ENCODE peak calls at places on chromosomes 6 and 20, in five cellular contexts. One of them, this sample, is unnamed.

GRCh38 chr6:117976030-117976651 is 69.1 kb downstream of the SLC35F1 start:
- DNase-seq in A549: peak
- DNase-seq in K562: peak
- DNase-seq in GM12878: no peak
- DNase-seq in HepG2: peak
- DNase-seq in this sample: no peak

GRCh38 chr6:167817729-167818128 is 9.0 kb upstream of the AFDN start:
- DNase-seq in A549: no peak
- DNase-seq in K562: no peak
- DNase-seq in GM12878: no peak
- DNase-seq in HepG2: peak
- DNase-seq in this sample: no peak

GRCh38 chr20:4217349-4217761 is 202.0 kb upstream of the RNF24 start:
- DNase-seq in A549: peak
- DNase-seq in K562: peak
- DNase-seq in GM12878: no peak
- DNase-seq in HepG2: peak
- DNase-seq in this sample: no peak

GRCh38 chr20:59772373-59772705 is 161.1 kb downstream of the SYCP2 start:
- DNase-seq in A549: no peak
- DNase-seq in K562: no peak
- DNase-seq in GM12878: no peak
- DNase-seq in HepG2: no peak
- DNase-seq in this sample: no peak

GRCh38 chr6:50970908-50971307 is 152.2 kb downstream of the TFAP2B start:
- DNase-seq in A549: no peak
- DNase-seq in K562: no peak
- DNase-seq in GM12878: no peak
- DNase-seq in HepG2: no peak
- DNase-seq in this sample: no peak

GRCh38 chr20:51452734-51453133 is 89.8 kb downstream of the NFATC2 start:
- DNase-seq in A549: no peak
- DNase-seq in K562: no peak
- DNase-seq in GM12878: no peak
- DNase-seq in HepG2: no peak
- DNase-seq in this sample: no peak

GRCh38 chr6:159577564-159577963 is 115.5 kb downstream of the SOD2 start:
- DNase-seq in A549: no peak
- DNase-seq in K562: no peak
- DNase-seq in GM12878: no peak
- DNase-seq in HepG2: no peak
- DNase-seq in this sample: no peak

GRCh38 chr20:58629213-58629575 is 21.9 kb upstream of the STX16 start:
- DNase-seq in A549: no peak
- DNase-seq in K562: no peak
- DNase-seq in GM12878: no peak
- DNase-seq in HepG2: no peak
- DNase-seq in this sample: no peak

GRCh38 chr6:109739671-109740070 is 48.6 kb downstream of the FIG4 start:
- DNase-seq in A549: no peak
- DNase-seq in K562: no peak
- DNase-seq in GM12878: no peak
- DNase-seq in HepG2: no peak
- DNase-seq in this sample: no peak

GRCh38 chr6:3835055-3835731 is 14.0 kb upstream of the FAM50B start:
- DNase-seq in A549: no peak
- DNase-seq in K562: no peak
- DNase-seq in GM12878: no peak
- DNase-seq in HepG2: peak
- DNase-seq in this sample: no peak

GRCh38 chr6:3829285-3829684 is 19.9 kb upstream of the FAM50B start:
- DNase-seq in A549: no peak
- DNase-seq in K562: no peak
- DNase-seq in GM12878: no peak
- DNase-seq in HepG2: no peak
- DNase-seq in this sample: no peak

GRCh38 chr6:3825851-3826581 is 23.2 kb upstream of the FAM50B start:
- DNase-seq in A549: peak
- DNase-seq in K562: no peak
- DNase-seq in GM12878: no peak
- DNase-seq in HepG2: peak
- DNase-seq in this sample: no peak

GRCh38 chr6:3831741-3832530 is 17.2 kb upstream of the FAM50B start:
- DNase-seq in A549: no peak
- DNase-seq in K562: no peak
- DNase-seq in GM12878: no peak
- DNase-seq in HepG2: no peak
- DNase-seq in this sample: no peak

DNA sequence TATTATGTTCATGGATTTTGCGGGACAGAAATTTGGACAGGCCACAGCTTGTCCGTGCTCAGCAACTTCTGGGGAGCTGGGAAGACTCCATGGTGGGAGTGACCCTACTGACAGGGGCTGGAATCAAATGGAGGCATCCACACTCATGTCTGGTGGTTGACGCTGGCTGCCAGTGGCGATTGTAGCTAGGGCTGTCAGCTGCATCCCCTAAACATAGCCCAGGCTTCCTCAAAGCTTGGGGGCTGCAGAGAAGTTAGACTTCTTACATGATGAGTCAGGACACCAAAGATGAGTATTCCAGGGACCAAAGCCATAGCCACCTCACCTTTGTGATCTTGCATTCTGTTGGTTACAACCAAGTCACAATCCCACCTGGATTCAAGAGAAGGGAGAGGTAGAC is 18.4 kb upstream of the FAM50B start:
- DNase-seq in A549: no peak
- DNase-seq in K562: no peak
- DNase-seq in GM12878: no peak
- DNase-seq in HepG2: no peak
- DNase-seq in this sample: no peak
- TF ChIP-seq ESRRA in A549: no peak
- TF ChIP-seq ESRRA in K562: no peak
- TF ChIP-seq ESRRA in GM12878: no peak
- TF ChIP-seq ESRRA in HepG2: no peak
- TF ChIP-seq ESRRA in this sample: no peak

DNA sequence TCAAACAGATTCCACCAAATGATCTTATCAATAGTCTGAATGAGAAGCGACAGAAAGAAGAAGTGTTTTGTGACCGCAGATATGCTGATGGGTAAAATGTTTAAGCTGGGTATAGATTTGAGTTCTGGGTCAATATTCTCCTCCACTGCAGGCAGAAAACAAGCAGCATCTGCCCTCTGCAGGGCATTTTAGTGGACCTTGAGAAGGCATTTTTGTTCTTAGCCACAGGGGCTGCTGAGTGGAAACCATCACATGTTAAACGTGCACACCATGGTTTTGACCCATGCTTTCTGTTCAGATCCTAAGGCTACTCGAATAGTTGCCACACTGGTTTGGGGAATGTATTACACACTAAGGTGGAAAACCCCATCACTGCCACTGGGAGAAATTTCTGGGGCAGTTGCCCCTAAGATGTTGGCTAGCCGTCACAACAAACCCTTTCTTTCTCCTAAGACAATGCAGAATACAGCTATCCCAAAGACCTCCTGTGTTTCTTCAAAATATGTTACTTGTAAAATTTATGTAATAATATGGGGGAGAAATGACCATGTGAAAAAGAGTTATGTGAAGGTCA is 5.5 kb downstream of the POU3F2 start:
- DNase-seq in A549: no peak
- DNase-seq in K562: no peak
- DNase-seq in GM12878: no peak
- DNase-seq in HepG2: peak
- DNase-seq in this sample: no peak
- TF ChIP-seq ESRRA in A549: no peak
- TF ChIP-seq ESRRA in K562: no peak
- TF ChIP-seq ESRRA in GM12878: no peak
- TF ChIP-seq ESRRA in HepG2: no peak
- TF ChIP-seq ESRRA in this sample: no peak

DNA sequence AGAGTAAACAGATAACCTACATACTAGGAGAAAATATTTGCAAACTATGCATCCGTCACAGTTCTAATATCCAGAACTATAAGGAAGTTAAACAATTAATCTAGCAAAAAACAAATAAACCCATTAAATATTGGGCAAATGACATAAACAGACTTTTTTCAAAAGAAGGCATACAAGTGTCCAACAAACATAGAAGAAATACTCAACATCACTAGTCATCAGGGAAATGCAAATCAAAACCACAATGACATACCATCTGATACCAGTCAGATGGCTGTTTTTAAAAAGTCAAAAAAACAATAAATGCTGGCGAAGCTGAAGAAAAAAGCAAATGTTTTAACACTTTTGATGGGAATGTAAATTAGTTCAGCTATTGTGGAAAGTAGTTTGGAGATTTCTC is 1117.7 kb upstream of the MAP3K7 start:
- DNase-seq in A549: no peak
- DNase-seq in K562: no peak
- DNase-seq in GM12878: no peak
- DNase-seq in HepG2: no peak
- DNase-seq in this sample: no peak
- TF ChIP-seq ESRRA in A549: no peak
- TF ChIP-seq ESRRA in K562: no peak
- TF ChIP-seq ESRRA in GM12878: no peak
- TF ChIP-seq ESRRA in HepG2: no peak
- TF ChIP-seq ESRRA in this sample: no peak

GRCh38 chr6:11705069-11705468 is 73.5 kb downstream of the ADTRP start:
- DNase-seq in A549: no peak
- DNase-seq in K562: no peak
- DNase-seq in GM12878: no peak
- DNase-seq in HepG2: no peak
- DNase-seq in this sample: no peak
- TF ChIP-seq ESRRA in A549: no peak
- TF ChIP-seq ESRRA in K562: no peak
- TF ChIP-seq ESRRA in GM12878: no peak
- TF ChIP-seq ESRRA in HepG2: no peak
- TF ChIP-seq ESRRA in this sample: no peak

This sample was measured in WTC11.